ENCODE peak calls at places on chromosome 22, in four cellular contexts. J is fibroblast of lung, R is mesenchymal stem cell, Q is IMR-90. M is an unnamed sample. For H3K27me3 and H3K36me3, the result is how much of the 10 kb centered on the place peaks cover.

GRCh38 chr22:44549701-44550100 is 51.7 kb upstream of the RTL6 start:
- DNase-seq in J (no peak), R (no peak), Q (no peak), M (no peak)

GRCh38 chr22:37502342-37503182 is 16.4 kb upstream of the MFNG start:
- DNase-seq in J (no peak), R (no peak), Q (no peak), M (no peak)

GRCh38 chr22:20514658-20515406 is 7.4 kb downstream of the MED15 start:
- DNase-seq in J (peak), R (peak), Q (peak), M (peak)

GRCh38 chr22:42427211-42427610 is 5.0 kb downstream of the NFAM1 start:
- DNase-seq in J (no peak), R (no peak), Q (no peak), M (no peak)

GRCh38 chr22:25120093-25120561 is 79.5 kb upstream of the CRYBB3 start:
- DNase-seq in J (no peak), R (no peak), Q (no peak), M (no peak)

GRCh38 chr22:29717789-29718188 is 2.0 kb upstream of the CABP7 start:
- DNase-seq in J (no peak), R (no peak), Q (no peak), M (no peak)

GRCh38 chr22:27686534-27686933 is 115.0 kb downstream of the MN1 start:
- DNase-seq in J (peak), R (peak), Q (peak), M (peak)

GRCh38 chr22:20550851-20551744 is 43.7 kb downstream of the MED15 start:
- DNase-seq in J (peak), R (peak), Q (peak), M (peak)

GRCh38 chr22:30694638-30695350 is at the start of gene OSBP2:
- DNase-seq in J (no peak), R (no peak), Q (no peak), M (peak)

GRCh38 chr22:30861688-30862552 is 106.7 kb downstream of the MORC2 start:
- DNase-seq in J (no peak), R (no peak), Q (no peak), M (no peak)

GRCh38 chr22:37544955-37545702 is 15.2 kb upstream of the CDC42EP1 start:
- DNase-seq in J (peak), R (peak), Q (peak), M (peak)

GRCh38 chr22:30265851-30266444 is 703 bp downstream of the OSM start:
- DNase-seq in J (no peak), R (no peak), Q (no peak), M (no peak)

GRCh38 chr22:37062366-37062655 is 10.8 kb downstream of the KCTD17 start:
- DNase-seq in J (no peak), R (no peak), Q (no peak), M (no peak)

DNA sequence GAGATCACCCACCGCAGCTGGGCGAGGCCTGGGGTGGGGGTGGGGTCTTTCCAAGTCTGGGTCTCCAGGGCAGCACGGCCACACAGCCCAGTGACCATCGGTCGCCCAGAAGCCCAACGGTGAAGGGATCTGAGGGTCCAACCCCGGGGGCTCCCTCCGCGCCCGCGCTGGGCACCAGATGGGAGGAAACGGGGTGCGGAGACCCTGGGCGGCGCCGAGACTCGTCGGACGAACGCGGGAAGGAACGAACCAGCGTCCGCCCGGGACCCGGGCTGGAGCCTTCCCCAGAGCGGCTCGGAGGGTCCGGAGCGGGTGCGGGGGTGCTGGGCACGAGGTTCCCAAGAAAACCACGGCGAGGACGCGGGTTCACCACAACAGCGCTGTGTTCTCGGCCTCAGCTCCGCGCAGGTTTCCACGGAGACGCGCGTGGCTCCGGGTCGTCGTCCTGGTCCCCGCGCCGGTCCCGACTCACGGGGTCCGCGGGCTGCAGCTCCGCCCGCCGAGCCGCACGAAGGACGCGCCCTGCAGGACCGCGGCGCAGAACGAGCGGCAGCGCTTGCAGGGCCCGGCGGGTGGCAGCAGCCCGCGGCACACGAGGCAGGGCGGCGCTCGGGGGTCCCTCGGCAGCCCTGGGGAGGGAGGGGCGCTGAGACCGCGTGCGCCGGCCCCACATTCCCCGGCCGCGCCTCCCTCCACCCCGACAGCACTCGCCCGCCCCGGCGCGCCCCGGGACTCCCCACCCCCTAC is 2.3 kb upstream of the IL17REL start:
- DNase-seq in J (no peak), R (no peak), Q (no peak), M (peak)
- H3K27me3 ChIP-seq in J (half or more), R (half or more), Q (half or more), M (half or more)

GRCh38 chr22:45844949-45845613 is 131.9 kb downstream of the WNT7B start:
- DNase-seq in J (no peak), R (no peak), Q (no peak), M (no peak)
- H3K9ac ChIP-seq in J (no peak), R (no peak), Q (no peak), M (no peak)

GRCh38 chr22:17541476-17541875 is 21.8 kb upstream of the SLC25A18 start:
- DNase-seq in J (no peak), R (no peak), Q (no peak), M (no peak)
- H3K36me3 ChIP-seq in J (under half), R (under half), Q (under half), M (under half)

DNA sequence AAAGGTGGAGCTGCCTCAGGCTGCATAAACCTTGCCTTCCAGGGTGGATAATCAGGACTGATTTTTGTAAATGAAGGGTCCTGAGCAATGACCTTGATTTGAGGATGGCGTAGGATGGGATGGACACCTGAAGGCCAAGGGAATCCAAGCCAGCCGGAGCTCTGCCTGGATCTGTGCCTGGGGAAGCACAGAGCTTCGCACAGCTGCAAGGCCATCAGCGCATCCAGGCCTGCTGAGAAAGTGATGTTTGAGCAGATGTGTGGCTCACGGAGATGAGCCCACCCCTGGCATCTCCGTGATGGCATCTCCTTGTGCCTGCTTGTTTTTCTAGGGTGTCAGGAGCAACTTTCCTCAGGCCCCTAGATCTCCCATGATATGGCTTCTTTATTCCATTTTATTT is 23.3 kb downstream of the FAM83F start:
- DNase-seq in J (no peak), R (no peak), Q (no peak), M (no peak)
- H3K27me3 ChIP-seq in J (under half), R (half or more), Q (under half), M (half or more)

GRCh38 chr22:43479962-43480361 is 68.1 kb downstream of the MPPED1 start:
- DNase-seq in J (no peak), R (no peak), Q (no peak), M (no peak)
- H3K9ac ChIP-seq in J (no peak), R (no peak), Q (no peak), M (no peak)

DNA sequence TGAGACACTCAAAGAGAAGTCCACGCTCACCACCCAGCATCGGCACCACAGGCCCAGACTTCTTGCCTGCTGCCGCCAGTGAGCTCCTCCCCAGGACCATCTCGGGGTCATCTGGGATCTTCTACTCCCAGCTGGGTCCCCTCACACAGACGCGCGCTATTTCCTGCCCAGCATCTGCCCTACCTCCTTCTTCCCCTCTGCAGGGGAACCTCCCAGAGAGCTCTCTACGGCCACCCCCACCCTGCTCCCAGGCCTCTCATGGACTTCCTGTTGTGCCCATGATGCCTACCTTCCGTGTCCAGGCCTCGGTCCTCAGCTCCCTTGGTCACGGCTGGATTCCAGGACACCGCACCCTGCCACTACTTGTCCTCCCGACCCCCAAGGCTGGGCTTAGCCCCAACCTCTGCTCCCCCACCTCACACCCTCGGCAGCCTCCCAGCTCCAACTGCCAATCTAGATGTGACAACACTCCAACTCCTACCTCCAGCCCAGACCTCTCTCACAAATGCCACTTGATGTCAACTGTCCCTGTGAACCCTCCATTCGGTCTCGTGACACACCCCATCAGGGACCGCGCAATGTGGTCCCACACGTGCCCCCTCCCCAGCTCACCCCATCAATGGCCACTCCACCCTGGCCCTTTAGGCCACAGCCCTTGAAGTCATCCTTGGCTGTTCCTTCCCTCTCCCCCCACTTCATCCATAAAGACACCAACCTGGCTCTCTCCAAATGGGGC is 45.3 kb downstream of the SGSM3 start:
- DNase-seq in J (no peak), R (no peak), Q (peak), M (no peak)
- H3K36me3 ChIP-seq in J (under half), R (half or more), Q (half or more), M (half or more)